ENCODE peak calls at places on chromosomes 1 and 21, in six cellular contexts. M is upper lobe of right lung, W is heart right ventricle, X is BE2C, J is activated B cell treated with CpG ODN at 0.5 μM for 24 hours, Y is Calu3. K is an unnamed sample.

GRCh38 chr1:37239225-37239740 is 205.0 kb upstream of the GRIK3 start:
- DNase-seq in X (peak), M (no peak), Y (no peak), J (no peak), W (no peak), K (no peak)

GRCh38 chr1:175045519-175045918 is 22.1 kb upstream of the TNN start:
- DNase-seq in Y (no peak), J (no peak), M (no peak), W (no peak), X (no peak), K (no peak)

GRCh38 chr1:224996266-224996665 is 66.8 kb downstream of the DNAH14 start:
- DNase-seq in M (no peak), W (no peak), X (no peak), J (no peak), Y (peak), K (no peak)

GRCh38 chr1:58353168-58353567 is 193.4 kb downstream of the OMA1 start:
- DNase-seq in W (no peak), X (no peak), M (no peak), Y (no peak), J (no peak), K (no peak)

GRCh38 chr1:12434174-12434573 is 183.8 kb downstream of the DHRS3 start:
- DNase-seq in M (no peak), X (no peak), W (no peak), Y (no peak), J (no peak), K (no peak)

GRCh38 chr1:185027252-185027882 is 18.0 kb upstream of the RNF2 start:
- DNase-seq in M (no peak), X (no peak), W (no peak), J (no peak), Y (no peak), K (no peak)

GRCh38 chr1:3787347-3787710 is 9.0 kb downstream of the LRRC47 start:
- DNase-seq in M (no peak), X (no peak), J (no peak), W (peak), Y (no peak), K (no peak)

GRCh38 chr1:153880962-153881361 is 41.8 kb downstream of the GATAD2B start:
- DNase-seq in W (peak), X (peak), Y (peak), J (no peak), M (peak), K (peak)

GRCh38 chr1:110057963-110058518 is 12.4 kb downstream of the ALX3 start:
- DNase-seq in X (peak), M (no peak), W (no peak), J (no peak), Y (no peak), K (no peak)

GRCh38 chr1:18808561-18808960 is 50.9 kb downstream of the TAS1R2 start:
- DNase-seq in J (no peak), M (no peak), Y (no peak), X (no peak), W (no peak), K (no peak)

GRCh38 chr1:32199717-32200072 is 700 bp upstream of the CCDC28B start:
- DNase-seq in Y (no peak), J (no peak), X (no peak), W (peak), M (no peak), K (peak)

GRCh38 chr1:154791292-154792278 is 78.5 kb downstream of the KCNN3 start:
- DNase-seq in Y (no peak), W (no peak), X (no peak), M (no peak), J (no peak), K (no peak)

GRCh38 chr1:3012511-3013291 is 8.6 kb upstream of the ACTRT2 start:
- DNase-seq in M (peak), X (peak), W (peak), J (peak), Y (peak), K (peak)

GRCh38 chr21:46515109-46515508 is 56.4 kb downstream of the DIP2A start:
- DNase-seq in J (no peak), Y (no peak), W (peak), X (no peak), M (no peak), K (peak)

GRCh38 chr21:42474982-42475381 is 21.0 kb downstream of the RSPH1 start:
- DNase-seq in Y (no peak), J (no peak), X (no peak), W (no peak), M (no peak), K (no peak)

GRCh38 chr1:150895618-150896017 is 8.7 kb downstream of the CTXND2 start:
- DNase-seq in Y (no peak), J (no peak), X (peak), M (no peak), W (no peak), K (no peak)

GRCh38 chr1:168609133-168609715 is 32.8 kb downstream of the XCL1 start:
- DNase-seq in M (no peak), W (peak), Y (no peak), J (no peak), X (peak), K (peak)

GRCh38 chr1:229621663-229622062 is 4.3 kb downstream of the TAF5L start:
- DNase-seq in X (no peak), Y (no peak), J (no peak), W (no peak), M (no peak), K (no peak)

GRCh38 chr1:106746448-106747085 is 309.9 kb upstream of the PRMT6 start:
- DNase-seq in Y (no peak), M (no peak), X (no peak), W (no peak), J (no peak), K (no peak)

GRCh38 chr1:85264150-85264549 is 4.7 kb upstream of the C1orf52 start:
- DNase-seq in Y (no peak), X (no peak), W (no peak), M (no peak), J (no peak), K (no peak)

GRCh38 chr1:86871001-86871400 is 42.9 kb downstream of the SELENOF start:
- DNase-seq in J (no peak), W (no peak), Y (no peak), X (no peak), M (no peak), K (no peak)

GRCh38 chr21:45037986-45038385 is 36.4 kb upstream of the ADARB1 start:
- DNase-seq in X (no peak), J (no peak), W (no peak), Y (no peak), M (no peak), K (no peak)

GRCh38 chr1:97727029-97727428 is 193.8 kb downstream of the DPYD start:
- DNase-seq in M (no peak), J (no peak), W (no peak), X (no peak), Y (no peak), K (no peak)

GRCh38 chr1:15501208-15502032 is 22.6 kb downstream of the CASP9 start:
- DNase-seq in M (peak), X (peak), Y (peak), W (peak), J (peak), K (peak)

GRCh38 chr1:203807211-203807610 is 11.8 kb downstream of the ZBED6 start:
- DNase-seq in M (no peak), W (no peak), Y (no peak), X (no peak), J (no peak), K (no peak)

GRCh38 chr1:180912211-180912800 is 391 bp upstream of the KIAA1614 start:
- DNase-seq in M (peak), J (no peak), Y (peak), X (no peak), W (peak), K (no peak)

GRCh38 chr1:118984990-118985608 is 3.0 kb downstream of the TBX15 start:
- DNase-seq in X (no peak), W (no peak), J (no peak), M (no peak), Y (no peak), K (no peak)

GRCh38 chr1:230661976-230662375 is 19.7 kb downstream of the COG2 start:
- DNase-seq in X (no peak), Y (no peak), J (no peak), M (no peak), W (no peak), K (no peak)

GRCh38 chr1:216793303-216793702 is 70.1 kb upstream of the ESRRG start:
- DNase-seq in X (peak), W (no peak), J (no peak), M (no peak), Y (no peak), K (no peak)

GRCh38 chr1:92480813-92481597 is 5.7 kb downstream of the GFI1 start:
- DNase-seq in Y (peak), J (no peak), W (peak), X (no peak), M (no peak), K (no peak)

GRCh38 chr1:41368801-41369200 is 7.6 kb downstream of the FOXO6 start:
- DNase-seq in Y (no peak), M (no peak), X (no peak), W (no peak), J (no peak), K (no peak)

GRCh38 chr1:202283379-202283844 is 58.3 kb downstream of the UBE2T start:
- DNase-seq in X (peak), M (no peak), Y (no peak), W (no peak), J (no peak), K (no peak)

GRCh38 chr1:2247760-2248126 is 19.6 kb downstream of the SKI start:
- DNase-seq in X (no peak), J (no peak), Y (no peak), W (no peak), M (no peak), K (no peak)

GRCh38 chr1:62178372-62178771 is 16.3 kb upstream of the L1TD1 start:
- DNase-seq in Y (no peak), M (no peak), W (no peak), X (no peak), J (no peak), K (no peak)

GRCh38 chr1:111789077-111789476 is 33.4 kb downstream of the DDX20 start:
- DNase-seq in X (no peak), Y (no peak), J (no peak), W (no peak), M (no peak), K (no peak)

GRCh38 chr1:52203935-52204625 is 62.2 kb downstream of the ZFYVE9 start:
- DNase-seq in X (no peak), W (no peak), Y (no peak), M (no peak), J (no peak), K (no peak)

GRCh38 chr1:180881806-180882509 is 30.7 kb upstream of the KIAA1614 start:
- DNase-seq in W (no peak), M (no peak), J (no peak), X (no peak), Y (no peak), K (no peak)

GRCh38 chr1:234862944-234863515 is 253.1 kb upstream of the IRF2BP2 start:
- DNase-seq in J (no peak), M (no peak), Y (no peak), X (no peak), W (peak), K (peak)

GRCh38 chr1:182842265-182842664 is 3.1 kb downstream of the DHX9 start:
- DNase-seq in J (no peak), W (no peak), M (no peak), Y (no peak), X (no peak), K (no peak)
- TF ChIP-seq CTCF in J (no peak), W (no peak), M (no peak), Y (no peak), X (no peak), K (no peak)

GRCh38 chr1:28552482-28553228 is at the start of gene TRNAU1AP:
- DNase-seq in J (peak), X (peak), Y (peak), M (peak), W (peak), K (peak)
- TF ChIP-seq CTCF in J (no peak), X (peak), Y (no peak), M (no peak), W (no peak), K (no peak)

GRCh38 chr1:164912290-164912689 is 353.3 kb downstream of the PBX1 start:
- DNase-seq in Y (no peak), J (no peak), M (no peak), X (no peak), W (peak), K (peak)

GRCh38 chr1:164914208-164914607 is 355.2 kb downstream of the PBX1 start:
- DNase-seq in Y (no peak), W (no peak), J (no peak), X (no peak), M (no peak), K (no peak)
- TF ChIP-seq CTCF in Y (no peak), W (peak), J (no peak), X (no peak), M (peak), K (peak)

GRCh38 chr1:221030121-221030649 is 150.9 kb downstream of the HLX start:
- DNase-seq in Y (no peak), M (no peak), J (no peak), W (no peak), X (peak), K (no peak)

GRCh38 chr1:221031890-221032222 is 152.6 kb downstream of the HLX start:
- DNase-seq in M (no peak), W (no peak), X (no peak), Y (no peak), J (no peak), K (no peak)

GRCh38 chr1:221031015-221031889 is 152.0 kb downstream of the HLX start:
- DNase-seq in Y (no peak), W (no peak), M (no peak), J (no peak), X (peak), K (no peak)

GRCh38 chr1:221035680-221036153 is 156.5 kb downstream of the HLX start:
- DNase-seq in J (no peak), W (no peak), M (no peak), Y (no peak), X (peak), K (no peak)

GRCh38 chr1:221032616-221033342 is 153.5 kb downstream of the HLX start:
- DNase-seq in Y (no peak), X (no peak), W (no peak), M (no peak), J (no peak), K (no peak)
- TF ChIP-seq CTCF in Y (no peak), X (no peak), W (no peak), M (no peak), J (no peak), K (peak)

DNA sequence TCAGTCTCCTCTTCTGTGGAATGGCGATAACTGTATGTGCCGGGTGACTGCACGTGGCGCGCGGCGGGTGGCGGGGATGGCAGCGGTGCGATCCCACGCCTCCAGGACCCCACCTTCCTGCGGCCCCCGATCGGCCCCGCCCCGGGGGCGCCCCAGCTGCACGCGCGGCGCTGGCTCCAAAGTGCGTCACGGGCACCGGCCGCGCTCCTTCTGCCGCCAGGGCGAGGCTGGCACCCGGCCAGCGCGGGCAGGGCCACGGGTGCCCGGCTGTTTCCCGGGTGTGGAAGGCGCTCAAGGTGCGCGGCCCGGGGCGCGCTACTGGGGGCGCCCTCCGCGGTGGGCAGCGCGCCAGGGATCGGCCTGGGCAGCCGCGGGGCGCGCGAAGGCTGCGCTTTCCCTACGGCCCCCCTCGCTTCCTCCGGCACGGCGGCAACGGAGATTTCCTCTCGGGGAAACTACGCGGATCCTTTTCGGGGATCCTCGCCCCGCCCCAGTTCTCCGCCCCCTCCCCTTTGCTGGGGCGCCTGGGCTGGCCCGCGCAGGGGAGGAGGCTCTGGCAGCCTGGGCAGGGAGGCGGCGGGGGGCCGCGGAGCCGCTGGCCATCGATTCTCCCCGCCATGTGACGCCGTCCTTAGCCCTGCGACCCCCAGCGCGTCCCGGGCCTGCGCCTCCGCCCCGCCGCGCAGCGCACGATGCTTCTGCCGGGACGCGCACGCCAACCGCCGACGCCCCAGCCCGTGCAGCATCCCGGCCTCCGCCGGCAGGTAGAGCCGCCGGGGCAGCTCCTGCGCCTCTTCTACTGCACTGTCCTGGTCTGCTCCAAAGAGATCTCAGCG is at the start of gene EVA1C:
- DNase-seq in J (peak), X (peak), Y (peak), W (peak), M (peak), K (peak)
- TF ChIP-seq CTCF in J (no peak), X (no peak), Y (no peak), W (no peak), M (peak), K (peak)

GRCh38 chr1:211732276-211732571 is 56.8 kb upstream of the NEK2 start:
- DNase-seq in X (no peak), W (no peak), M (no peak), Y (no peak), J (no peak), K (no peak)
- TF ChIP-seq CTCF in X (no peak), W (no peak), M (no peak), Y (no peak), J (no peak), K (no peak)

GRCh38 chr1:160806784-160807183 is 10.8 kb downstream of the LY9 start:
- DNase-seq in M (no peak), X (no peak), Y (no peak), J (no peak), W (no peak), K (no peak)

GRCh38 chr1:160807738-160808137 is 11.8 kb downstream of the LY9 start:
- DNase-seq in X (no peak), Y (no peak), J (no peak), M (no peak), W (no peak), K (no peak)

GRCh38 chr1:160807242-160807641 is 11.3 kb downstream of the LY9 start:
- DNase-seq in M (no peak), W (no peak), X (no peak), Y (no peak), J (no peak), K (no peak)

GRCh38 chr1:160808289-160808688 is 12.3 kb downstream of the LY9 start:
- DNase-seq in M (no peak), W (no peak), Y (no peak), J (no peak), X (no peak), K (no peak)

DNA sequence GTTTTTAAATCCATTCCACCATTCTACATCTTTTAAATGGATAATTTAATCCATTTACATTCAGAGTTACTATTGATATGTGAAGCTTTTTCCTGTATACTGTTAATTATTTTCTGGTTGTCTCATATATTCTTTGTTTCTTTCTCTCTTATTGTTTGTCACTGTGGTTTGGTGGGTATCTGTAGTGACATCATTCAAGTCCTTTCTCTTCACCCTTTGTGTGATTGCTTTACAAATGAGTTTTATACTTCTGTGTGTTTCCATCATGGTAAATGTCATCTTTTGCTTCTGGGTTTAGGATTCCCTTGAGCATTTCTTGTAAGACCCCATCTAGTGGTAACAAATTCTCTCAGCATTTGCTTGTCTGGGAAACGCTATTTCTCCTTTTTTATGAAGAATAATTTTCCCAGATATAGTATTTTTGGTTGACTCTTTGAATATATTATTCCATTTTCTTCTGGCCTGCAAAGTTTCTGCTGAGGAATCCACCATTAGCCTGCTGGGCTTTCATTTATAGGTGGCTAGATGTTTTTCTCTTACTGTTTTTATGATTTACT is 10.2 kb downstream of the LY9 start:
- DNase-seq in J (no peak), M (no peak), Y (no peak), X (no peak), W (no peak), K (no peak)
- TF ChIP-seq CTCF in J (no peak), M (no peak), Y (no peak), X (no peak), W (no peak), K (no peak)

GRCh38 chr1:166164646-166164994 is 2.2 kb downstream of the FAM78B start:
- DNase-seq in W (no peak), Y (no peak), M (no peak), J (no peak), X (no peak), K (no peak)

GRCh38 chr1:166166701-166167394 is at the start of gene FAM78B:
- DNase-seq in J (peak), X (peak), W (peak), Y (peak), M (peak), K (peak)

GRCh38 chr1:166166400-166166699 is 451 bp downstream of the FAM78B start:
- DNase-seq in W (no peak), X (no peak), M (no peak), Y (peak), J (no peak), K (no peak)

GRCh38 chr1:166165661-166166399 is 971 bp downstream of the FAM78B start:
- DNase-seq in M (no peak), X (peak), Y (peak), W (peak), J (peak), K (no peak)

GRCh38 chr1:166164995-166165660 is 1.7 kb downstream of the FAM78B start:
- DNase-seq in W (peak), Y (peak), X (peak), M (peak), J (peak), K (peak)
- TF ChIP-seq CTCF in W (peak), Y (peak), X (peak), M (peak), J (no peak), K (peak)

DNA sequence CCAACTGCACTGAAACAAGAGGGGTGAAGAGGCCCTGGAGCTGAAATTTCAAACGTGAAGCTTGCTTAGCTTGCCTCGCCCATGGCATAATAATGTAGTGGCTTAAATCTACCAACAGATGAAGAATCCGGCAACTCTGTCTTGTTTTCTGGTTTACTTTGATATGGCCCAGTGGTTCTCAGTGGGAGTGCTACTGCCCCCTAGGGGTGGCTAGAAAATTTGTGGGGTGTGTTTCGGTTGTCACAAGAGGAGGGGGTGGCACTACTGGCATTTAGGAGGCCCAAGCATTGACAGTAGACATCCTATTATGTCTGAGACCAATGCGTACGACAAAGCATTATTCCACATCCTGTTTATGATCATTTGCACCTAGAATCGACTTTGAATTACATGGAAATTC is 51.9 kb upstream of the C8B start:
- DNase-seq in W (no peak), Y (no peak), M (no peak), J (no peak), X (no peak), K (no peak)
- TF ChIP-seq CTCF in W (peak), Y (no peak), M (no peak), J (no peak), X (peak), K (peak)

GRCh38 chr1:27522860-27523665 is 33.1 kb upstream of the WASF2 start:
- DNase-seq in J (peak), M (no peak), Y (no peak), X (peak), W (peak), K (peak)
- TF ChIP-seq CTCF in J (no peak), M (peak), Y (no peak), X (peak), W (peak), K (peak)